ENCODE peak calls at places on chromosomes 1 and 21, in ten cellular contexts. T is right lobe of liver; H is CD8-positive, alpha-beta memory T cell; V is small intestine; B is GM23248; M is lower lobe of right lung; J is heart right ventricle; F is tibial artery; I is CD4-positive, alpha-beta memory T cell; C is endodermal cell. P is an unnamed sample.

GRCh38 chr1:34419662-34420061 is 243.0 kb downstream of the C1orf94 start:
- DNase-seq in T (no peak), H (no peak), V (no peak), B (peak; percentile 50), M (no peak), J (no peak), F (no peak), I (no peak), C (peak; percentile 86), P (no peak)

GRCh38 chr21:31557956-31558838 is 101.3 kb upstream of the SOD1 start:
- DNase-seq in T (no peak), H (no peak), V (no peak), B (peak; percentile 9), M (no peak), J (no peak), F (no peak), I (peak; percentile 64), C (peak; percentile 86), P (no peak)

GRCh38 chr1:201954263-201955008 is 867 bp upstream of the TIMM17A start:
- DNase-seq in T (no peak), H (no peak), V (no peak), B (peak; percentile 3), M (no peak), J (no peak), F (no peak), I (no peak), C (peak; percentile 50), P (no peak)

GRCh38 chr1:85409516-85409915 is 55.4 kb downstream of the DDAH1 start:
- DNase-seq in T (no peak), H (no peak), V (no peak), B (no peak), M (no peak), J (no peak), F (no peak), I (no peak), C (no peak), P (no peak)

GRCh38 chr1:5975133-5975880 is 16.9 kb downstream of the NPHP4 start:
- DNase-seq in T (peak; percentile 66), H (no peak), V (peak; percentile 71), B (peak; percentile 75), M (no peak), J (no peak), F (no peak), I (no peak), C (peak; percentile 86), P (no peak)

GRCh38 chr1:100780826-100781225 is 61.3 kb downstream of the VCAM1 start:
- DNase-seq in T (no peak), H (no peak), V (no peak), B (no peak), M (no peak), J (no peak), F (no peak), I (no peak), C (no peak), P (no peak)

GRCh38 chr1:189357317-189357716 is 1120.3 kb downstream of the BRINP3 start:
- DNase-seq in T (no peak), H (no peak), V (no peak), B (no peak), M (no peak), J (no peak), F (no peak), I (no peak), C (no peak), P (no peak)

GRCh38 chr1:36609241-36610027 is 126.7 kb upstream of the CSF3R start:
- DNase-seq in T (peak; percentile 61), H (no peak), V (peak; percentile 32), B (peak; percentile 62), M (no peak), J (no peak), F (no peak), I (peak; percentile 52), C (peak; percentile 95), P (no peak)

GRCh38 chr1:150168960-150169565 is 19.3 kb downstream of the PLEKHO1 start:
- DNase-seq in T (peak; percentile 66), H (peak; percentile 71), V (peak; percentile 34), B (peak; percentile 73), M (peak; percentile 80), J (peak; percentile 67), F (peak; percentile 62), I (peak; percentile 43), C (peak; percentile 90), P (peak; percentile 91)

GRCh38 chr1:59401581-59401980 is 104.7 kb downstream of the FGGY start:
- DNase-seq in T (no peak), H (no peak), V (no peak), B (peak; percentile 40), M (no peak), J (no peak), F (no peak), I (no peak), C (no peak), P (no peak)

GRCh38 chr1:241156231-241156965 is 200.6 kb downstream of the RGS7 start:
- DNase-seq in T (peak; percentile 67), H (no peak), V (peak; percentile 94), B (peak; percentile 8), M (no peak), J (no peak), F (no peak), I (no peak), C (no peak), P (no peak)

GRCh38 chr1:56291374-56291841 is 288.0 kb downstream of the PLPP3 start:
- DNase-seq in T (no peak), H (no peak), V (no peak), B (peak; percentile 10), M (peak; percentile 42), J (peak; percentile 16), F (peak; percentile 28), I (no peak), C (peak; percentile 67), P (no peak)

GRCh38 chr1:203217139-203217621 is 12.3 kb downstream of the CHIT1 start:
- DNase-seq in T (no peak), H (no peak), V (no peak), B (no peak), M (no peak), J (no peak), F (no peak), I (no peak), C (peak; percentile 86), P (no peak)

GRCh38 chr21:45517249-45518065 is 24.8 kb downstream of the SLC19A1 start:
- DNase-seq in T (peak; percentile 72), H (peak; percentile 30), V (no peak), B (no peak), M (peak; percentile 64), J (peak; percentile 10), F (no peak), I (peak; percentile 37), C (peak; percentile 29), P (peak; percentile 41)

GRCh38 chr21:41169701-41170100 is 1.7 kb downstream of the BACE2 start:
- DNase-seq in T (no peak), H (no peak), V (no peak), B (peak; percentile 9), M (no peak), J (no peak), F (no peak), I (no peak), C (no peak), P (no peak)

GRCh38 chr1:221459558-221459957 is 282.3 kb downstream of the DUSP10 start:
- DNase-seq in T (no peak), H (no peak), V (no peak), B (no peak), M (no peak), J (no peak), F (no peak), I (no peak), C (no peak), P (no peak)

GRCh38 chr1:221454096-221454495 is 287.8 kb downstream of the DUSP10 start:
- DNase-seq in T (no peak), H (no peak), V (no peak), B (no peak), M (no peak), J (no peak), F (no peak), I (no peak), C (no peak), P (no peak)

GRCh38 chr1:221458430-221459156 is 283.3 kb downstream of the DUSP10 start:
- DNase-seq in T (no peak), H (no peak), V (no peak), B (peak; percentile 92), M (no peak), J (no peak), F (no peak), I (no peak), C (no peak), P (no peak)

GRCh38 chr1:221457706-221458429 is 284.0 kb downstream of the DUSP10 start:
- DNase-seq in T (no peak), H (no peak), V (no peak), B (peak; percentile 69), M (no peak), J (no peak), F (no peak), I (no peak), C (no peak), P (no peak)

GRCh38 chr1:221456918-221457317 is 285.0 kb downstream of the DUSP10 start:
- DNase-seq in T (no peak), H (no peak), V (no peak), B (no peak), M (no peak), J (no peak), F (no peak), I (no peak), C (no peak), P (no peak)
- H3K4me1 ChIP-seq in T (no peaks in the 10 kb centered on the region), H (no peaks in the 10 kb centered on the region), V (no peaks in the 10 kb centered on the region), B (peaks cover 24% of the 10 kb centered on the region), M (no peaks in the 10 kb centered on the region), J (no peaks in the 10 kb centered on the region), F (no peaks in the 10 kb centered on the region), I (no peaks in the 10 kb centered on the region), C (no peaks in the 10 kb centered on the region), P (no peaks in the 10 kb centered on the region)

GRCh38 chr21:32753818-32754610 is 17.5 kb downstream of the PAXBP1 start:
- DNase-seq in T (no peak), H (no peak), V (no peak), B (no peak), M (no peak), J (no peak), F (no peak), I (no peak), C (no peak), P (no peak)
- H3K36me3 ChIP-seq in T (peaks cover 2% of the 10 kb centered on the region), H (peaks cover 42% of the 10 kb centered on the region), V (peaks cover 6% of the 10 kb centered on the region), B (peaks cover 69% of the 10 kb centered on the region), M (peaks cover 100% of the 10 kb centered on the region), J (peaks cover 53% of the 10 kb centered on the region), F (peaks cover 57% of the 10 kb centered on the region), I (peaks cover 52% of the 10 kb centered on the region), C (peaks cover 94% of the 10 kb centered on the region), P (peaks cover 6% of the 10 kb centered on the region)

GRCh38 chr1:23484253-23485001 is 448 bp upstream of the ASAP3 start:
- DNase-seq in T (peak; percentile 92), H (peak; percentile 94), V (peak; percentile 87), B (peak; percentile 95), M (peak; percentile 93), J (peak; percentile 97), F (peak; percentile 93), I (peak; percentile 95), C (peak; percentile 98), P (peak; percentile 96)
- H3K27ac ChIP-seq in T (no peak overlapping the region), H (no peak overlapping the region), V (no peak overlapping the region), B (peak overlapping the region; percentile 21), M (peak overlapping the region; percentile 84), J (peak overlapping the region; percentile 75), F (peak overlapping the region; percentile 90), I (peak overlapping the region; percentile 6), C (peak overlapping the region; percentile 83), P (peak overlapping the region; percentile 82)

DNA sequence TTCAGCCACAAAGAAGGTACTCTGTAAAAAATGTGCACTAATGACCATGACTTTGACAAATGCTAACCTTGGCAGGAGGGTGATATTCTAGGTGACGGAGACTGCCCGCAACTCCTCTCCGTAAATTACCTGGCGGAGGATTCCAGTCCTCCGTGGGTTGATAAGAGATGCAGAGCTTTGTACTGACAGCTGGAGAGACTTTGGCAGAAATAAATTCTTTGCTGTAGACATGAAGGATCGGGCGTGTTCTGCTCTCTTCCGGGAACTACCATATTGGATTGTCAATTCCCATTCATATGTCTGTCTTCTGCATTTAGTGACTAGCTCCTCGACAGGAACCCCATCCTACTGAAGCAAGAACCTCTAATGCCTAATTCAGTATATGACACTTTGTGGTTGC is 158.3 kb upstream of the KAZN start:
- DNase-seq in T (no peak), H (no peak), V (no peak), B (no peak), M (no peak), J (no peak), F (no peak), I (no peak), C (no peak), P (no peak)
- H3K4me1 ChIP-seq in T (no peaks in the 10 kb centered on the region), H (no peaks in the 10 kb centered on the region), V (no peaks in the 10 kb centered on the region), B (peaks cover 65% of the 10 kb centered on the region), M (no peaks in the 10 kb centered on the region), J (no peaks in the 10 kb centered on the region), F (no peaks in the 10 kb centered on the region), I (no peaks in the 10 kb centered on the region), C (peaks cover 3% of the 10 kb centered on the region), P (no peaks in the 10 kb centered on the region)

P was measured in aorta.